ENCODE peak calls at places on chromosomes 12 and 14, in four cellular contexts. R, I, N and O are unnamed samples. For H3K27me3, the result is how much of the 10 kb centered on the place peaks cover.

GRCh38 chr12:69476276-69477017 is 6.3 kb downstream of the FRS2 start:
- DNase-seq in N (no peak), I (peak), R (no peak), O (no peak)

GRCh38 chr14:104510794-104511611 is 68.6 kb upstream of the C14orf180 start:
- DNase-seq in N (no peak), R (no peak), I (no peak), O (no peak)

GRCh38 chr12:101670007-101670671 is 27.3 kb upstream of the CHPT1 start:
- DNase-seq in R (peak), I (peak), N (no peak), O (peak)

GRCh38 chr14:77838756-77839565 is 39.1 kb downstream of the ADCK1 start:
- DNase-seq in N (no peak), I (no peak), R (no peak), O (no peak)

GRCh38 chr14:104979758-104980591 is 1.8 kb upstream of the AHNAK2 start:
- DNase-seq in I (peak), R (no peak), N (no peak), O (no peak)

GRCh38 chr12:132374821-132375445 is 45.5 kb upstream of the GALNT9 start:
- DNase-seq in I (no peak), N (no peak), R (no peak), O (no peak)

GRCh38 chr14:101226603-101227425 is 323.3 kb upstream of the RTL1 start:
- DNase-seq in N (no peak), I (no peak), R (peak), O (no peak)

GRCh38 chr12:51484119-51484518 is 59.5 kb downstream of the SLC4A8 start:
- DNase-seq in I (no peak), R (no peak), N (no peak), O (no peak)

GRCh38 chr12:127811988-127812387 is 455.0 kb upstream of the TMEM132C start:
- DNase-seq in I (peak), N (no peak), R (no peak), O (no peak)

GRCh38 chr12:89453121-89453520 is 71.5 kb downstream of the GALNT4 start:
- DNase-seq in R (no peak), I (no peak), N (no peak), O (no peak)

GRCh38 chr12:57381693-57382220 is 49.1 kb downstream of the R3HDM2 start:
- DNase-seq in I (no peak), N (no peak), R (no peak), O (no peak)

GRCh38 chr12:132432721-132433577 is 57.0 kb upstream of the FBRSL1 start:
- DNase-seq in I (peak), R (no peak), N (no peak), O (no peak)

GRCh38 chr12:57498143-57498524 is 10.3 kb downstream of the MARS1 start:
- DNase-seq in R (no peak), I (no peak), N (no peak), O (no peak)

GRCh38 chr14:32469388-32470160 is 140.5 kb downstream of the AKAP6 start:
- DNase-seq in R (no peak), N (no peak), I (peak), O (no peak)

GRCh38 chr14:31228533-31228932 is 20.9 kb upstream of the HECTD1 start:
- DNase-seq in R (no peak), N (no peak), I (peak), O (no peak)

GRCh38 chr12:89829434-89829975 is 120.9 kb upstream of the ATP2B1 start:
- DNase-seq in N (no peak), I (no peak), R (no peak), O (no peak)

GRCh38 chr12:94872007-94872653 is 131.4 kb downstream of the NDUFA12 start:
- DNase-seq in I (no peak), N (no peak), R (no peak), O (no peak)

GRCh38 chr14:104087505-104087904 is 2.0 kb downstream of the ASPG start:
- DNase-seq in R (no peak), N (no peak), I (no peak), O (no peak)

GRCh38 chr14:69693823-69694729 is 72.9 kb upstream of the SRSF5 start:
- DNase-seq in I (no peak), R (no peak), N (no peak), O (no peak)

GRCh38 chr12:78473136-78473535 is 391.4 kb upstream of the SYT1 start:
- DNase-seq in I (peak), R (no peak), N (no peak), O (no peak)

GRCh38 chr14:101108579-101109346 is 205.2 kb upstream of the RTL1 start:
- DNase-seq in I (no peak), R (peak), N (no peak), O (no peak)

GRCh38 chr14:77026930-77027537 is 1.5 kb downstream of the IRF2BPL start:
- DNase-seq in R (no peak), N (peak), I (peak), O (peak)

GRCh38 chr14:63747836-63748235 is 20.0 kb upstream of the SGPP1 start:
- DNase-seq in R (no peak), I (no peak), N (no peak), O (no peak)

GRCh38 chr12:65252515-65252914 is 26.0 kb upstream of the MSRB3 start:
- DNase-seq in I (no peak), N (no peak), R (no peak), O (no peak)

GRCh38 chr14:64504310-64504896 is at the start of gene ZBTB1:
- DNase-seq in I (peak), R (peak), N (peak), O (peak)

GRCh38 chr14:101318271-101318670 is 243.0 kb upstream of the DIO3 start:
- DNase-seq in I (no peak), R (no peak), N (no peak), O (no peak)

GRCh38 chr14:65879218-65880009 is 466.9 kb downstream of the FUT8 start:
- DNase-seq in N (no peak), R (no peak), I (peak), O (no peak)

GRCh38 chr14:103445783-103446182 is 60.6 kb downstream of the MARK3 start:
- DNase-seq in N (no peak), I (no peak), R (no peak), O (no peak)

GRCh38 chr12:115322275-115322674 is 638.3 kb upstream of the TBX3 start:
- DNase-seq in I (peak), R (no peak), N (no peak), O (no peak)

GRCh38 chr14:102694530-102695171 is 82.6 kb upstream of the TRAF3 start:
- DNase-seq in I (peak), R (peak), N (peak), O (peak)

GRCh38 chr12:24560867-24561266 is 388.0 kb downstream of the BCAT1 start:
- DNase-seq in I (no peak), R (no peak), N (no peak), O (no peak)

GRCh38 chr12:11719678-11720099 is 70.2 kb downstream of the ETV6 start:
- DNase-seq in R (peak), I (peak), N (peak), O (no peak)

GRCh38 chr12:27277846-27278260 is 33.8 kb downstream of the STK38L start:
- DNase-seq in I (peak), N (no peak), R (no peak), O (no peak)

GRCh38 chr14:46574236-46574970 is 77.2 kb downstream of the RPL10L start:
- DNase-seq in R (no peak), I (peak), N (no peak), O (no peak)

GRCh38 chr12:28269851-28270250 is 79.6 kb downstream of the CCDC91 start:
- DNase-seq in R (no peak), I (no peak), N (no peak), O (no peak)

GRCh38 chr14:60893916-60894315 is 87.0 kb downstream of the TRMT5 start:
- DNase-seq in I (no peak), N (no peak), R (no peak), O (no peak)

GRCh38 chr12:67925077-67925476 is 64.2 kb upstream of the IFNG-AS1 start:
- DNase-seq in N (no peak), I (no peak), R (no peak), O (no peak)

GRCh38 chr14:59333668-59334067 is 131.5 kb downstream of the GPR135 start:
- DNase-seq in I (peak), R (no peak), N (no peak), O (no peak)

GRCh38 chr14:39175445-39176262 is 600 bp downstream of the PNN start:
- DNase-seq in N (no peak), R (no peak), I (peak), O (no peak)

DNA sequence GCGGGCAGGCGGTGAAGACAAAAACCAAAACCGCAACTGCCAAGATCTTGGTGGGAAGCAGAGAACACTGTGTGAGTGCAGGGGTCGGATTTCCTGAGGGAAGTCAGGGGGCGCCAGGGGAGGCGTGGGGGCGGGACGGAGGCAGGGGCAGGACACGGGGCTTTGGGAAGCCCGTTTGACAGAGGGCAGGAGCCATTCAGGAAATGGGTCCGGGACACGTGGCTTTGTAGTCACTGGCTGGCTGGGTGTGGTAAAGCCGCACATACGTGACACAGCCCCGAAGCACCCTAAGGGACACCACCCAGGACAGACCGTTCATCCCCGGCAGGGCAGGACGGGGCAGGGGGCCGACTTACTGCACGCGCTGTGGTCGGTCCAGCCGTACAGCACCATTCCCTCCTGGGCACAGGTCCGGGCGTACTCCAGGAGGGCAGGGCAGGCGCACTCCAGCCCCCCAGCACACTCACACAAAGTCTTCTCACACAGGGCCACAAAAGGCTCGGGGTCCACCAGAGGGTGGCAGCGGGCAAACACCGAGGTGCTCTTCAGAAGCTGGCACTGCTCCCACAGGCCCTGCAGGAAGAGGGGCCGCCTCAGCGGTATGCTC is 49.4 kb downstream of the VWF start:
- DNase-seq in R (peak), N (no peak), I (peak), O (no peak)
- H3K4me3 ChIP-seq in R (peak), N (peak), I (no peak), O (no peak)

DNA sequence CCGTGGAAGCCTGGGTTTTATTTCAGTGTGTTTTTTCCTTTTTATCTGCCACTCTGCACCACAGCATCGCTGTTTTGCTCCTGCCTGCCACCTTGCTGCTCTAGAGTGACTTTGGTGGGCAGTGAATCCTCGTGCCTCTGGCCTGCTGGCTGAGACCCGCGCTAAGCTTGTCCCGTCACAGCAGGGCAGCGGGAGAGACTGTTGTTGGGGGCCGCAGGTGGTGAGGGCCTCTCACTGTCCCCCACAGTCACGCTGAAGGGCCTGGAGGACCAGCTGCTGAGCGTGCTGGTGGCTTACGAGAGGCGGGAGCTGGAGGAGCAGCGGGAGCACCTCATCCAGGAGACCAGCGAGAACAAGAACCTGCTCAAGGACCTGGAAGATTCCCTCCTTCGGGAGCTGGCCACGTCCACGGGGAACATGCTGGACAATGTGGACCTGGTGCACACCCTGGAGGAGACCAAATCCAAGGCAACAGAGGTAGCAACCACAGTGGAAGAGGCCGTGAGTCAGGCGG is 55.2 kb downstream of the CCDC92 start:
- DNase-seq in N (no peak), I (no peak), R (no peak), O (no peak)
- H3K27me3 ChIP-seq in N (under half), I (under half), R (under half), O (under half)

GRCh38 chr12:29883558-29883957 is 99.8 kb upstream of the TMTC1 start:
- DNase-seq in N (no peak), R (no peak), I (no peak), O (no peak)
- H3K27ac ChIP-seq in N (no peak), R (no peak), I (no peak), O (no peak)

DNA sequence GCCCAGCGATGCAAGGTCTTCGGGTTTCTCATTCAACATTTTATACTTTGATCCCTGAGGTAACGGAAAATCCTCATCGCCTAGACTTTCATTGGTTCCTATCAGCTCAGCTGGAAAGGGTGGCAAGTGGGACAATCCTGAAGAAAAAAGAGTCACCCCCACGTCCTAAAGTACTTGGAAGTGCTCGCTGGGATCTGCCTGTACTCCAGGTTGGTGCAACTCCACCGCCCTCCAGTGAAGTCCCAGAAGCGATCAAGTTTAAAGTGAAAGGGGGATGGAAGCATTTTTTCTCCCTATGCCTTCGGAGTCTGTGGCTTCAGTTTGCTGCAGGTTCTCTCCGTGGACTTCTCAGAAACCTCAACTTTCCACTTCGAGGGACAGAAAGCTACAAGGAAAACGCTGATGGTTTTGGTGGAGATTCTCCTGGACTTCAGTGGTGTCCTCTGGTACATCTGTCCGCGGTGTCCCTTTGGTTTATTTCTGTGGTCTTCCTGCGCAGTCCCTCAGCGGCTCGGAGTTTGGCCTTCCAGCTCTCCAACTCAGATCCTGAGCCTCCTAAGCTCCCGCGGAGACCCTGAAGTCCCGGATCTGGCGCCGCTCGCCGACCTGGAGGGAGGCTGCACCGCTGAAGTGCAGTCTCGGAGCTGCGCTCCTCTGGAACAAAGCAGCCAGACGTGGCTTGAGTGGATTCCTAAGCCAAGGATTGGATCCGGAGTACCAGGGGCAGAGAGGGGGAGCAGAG is 1.7 kb upstream of the LRFN5 start:
- DNase-seq in N (no peak), R (no peak), I (peak), O (no peak)
- H3K4me3 ChIP-seq in N (peak), R (peak), I (peak), O (no peak)

GRCh38 chr12:45402288-45402687 is 186.4 kb downstream of the ANO6 start:
- DNase-seq in N (no peak), R (no peak), I (no peak), O (no peak)

GRCh38 chr12:45401008-45401407 is 185.1 kb downstream of the ANO6 start:
- DNase-seq in R (no peak), I (no peak), N (no peak), O (no peak)
- H3K27me3 ChIP-seq in R (under half), I (under half), N (under half), O (under half)

GRCh38 chr14:20412422-20412821 is 879 bp downstream of the TEP1 start:
- DNase-seq in N (no peak), R (no peak), I (peak), O (peak)

GRCh38 chr14:20415723-20416622 is 2.7 kb upstream of the TEP1 start:
- DNase-seq in I (peak), R (no peak), N (no peak), O (peak)

GRCh38 chr14:20417250-20418186 is 4.2 kb upstream of the TEP1 start:
- DNase-seq in N (no peak), I (no peak), R (no peak), O (no peak)

GRCh38 chr14:20412876-20413784 is at the start of gene TEP1:
- DNase-seq in N (peak), R (peak), I (peak), O (peak)

DNA sequence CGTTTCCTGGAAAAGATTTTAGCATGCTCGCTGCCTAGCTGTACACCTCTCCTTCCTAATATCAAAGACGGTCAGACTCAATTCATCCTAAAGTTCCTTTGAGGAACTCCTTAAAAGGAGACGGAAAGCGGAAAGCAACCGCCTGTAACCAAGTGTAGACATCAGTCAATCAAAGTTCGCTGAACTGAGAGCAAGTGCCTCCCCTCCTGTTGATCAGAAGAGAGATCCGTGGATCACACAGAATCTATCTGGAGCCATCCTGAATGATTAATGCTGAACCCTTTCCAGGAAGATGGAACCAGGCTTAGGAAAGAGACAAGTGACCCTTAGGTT is 450 bp upstream of the TEP1 start:
- DNase-seq in N (no peak), I (no peak), R (no peak), O (peak)
- H3K27ac ChIP-seq in N (peak), I (peak), R (peak), O (peak)

DNA sequence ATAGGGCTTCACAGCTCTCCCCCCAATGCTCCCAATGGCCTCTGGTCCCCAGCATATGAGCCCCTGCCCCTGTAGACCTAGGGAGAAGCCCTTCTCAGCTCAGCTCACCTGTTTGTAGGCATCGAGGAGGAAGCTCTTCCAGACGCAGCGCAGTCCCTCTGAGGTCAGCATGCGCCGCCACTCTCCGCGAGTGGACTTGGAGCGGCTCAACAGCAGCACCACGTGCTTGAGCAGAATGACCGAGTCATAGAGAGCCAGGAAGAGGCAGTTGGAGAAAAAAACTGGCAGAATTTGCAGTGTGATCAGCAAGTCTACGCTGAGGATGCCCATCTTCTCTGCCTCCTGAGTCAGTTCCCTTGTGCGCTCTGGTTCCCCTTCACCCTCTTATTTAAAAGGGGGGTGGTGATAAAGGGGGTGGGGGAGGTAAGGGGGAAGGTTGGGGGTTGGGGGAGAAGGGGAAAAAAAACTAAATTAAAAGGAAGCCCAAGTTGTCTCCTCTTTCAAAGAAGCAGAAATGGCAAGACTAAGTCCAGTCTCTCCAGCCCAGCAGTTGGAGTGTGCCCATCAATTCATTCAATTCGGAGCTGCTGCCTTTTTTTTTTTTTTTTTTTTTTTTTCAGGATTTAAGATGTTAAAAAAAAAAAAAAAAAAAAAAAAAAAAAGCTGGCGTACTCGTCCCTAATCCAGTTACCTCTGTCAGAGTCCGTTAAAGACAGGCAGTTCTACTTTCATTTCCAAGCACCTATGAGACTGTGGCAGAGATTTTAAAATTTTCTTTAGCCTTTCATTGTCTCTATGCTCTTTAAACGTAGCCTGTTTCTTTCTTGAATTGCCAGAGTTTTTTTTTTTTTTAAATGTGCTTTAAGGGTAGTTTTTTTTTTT is at the start of gene DIO2:
- DNase-seq in I (peak), N (no peak), R (no peak), O (no peak)
- H3K4me3 ChIP-seq in I (no peak), N (no peak), R (peak), O (no peak)

DNA sequence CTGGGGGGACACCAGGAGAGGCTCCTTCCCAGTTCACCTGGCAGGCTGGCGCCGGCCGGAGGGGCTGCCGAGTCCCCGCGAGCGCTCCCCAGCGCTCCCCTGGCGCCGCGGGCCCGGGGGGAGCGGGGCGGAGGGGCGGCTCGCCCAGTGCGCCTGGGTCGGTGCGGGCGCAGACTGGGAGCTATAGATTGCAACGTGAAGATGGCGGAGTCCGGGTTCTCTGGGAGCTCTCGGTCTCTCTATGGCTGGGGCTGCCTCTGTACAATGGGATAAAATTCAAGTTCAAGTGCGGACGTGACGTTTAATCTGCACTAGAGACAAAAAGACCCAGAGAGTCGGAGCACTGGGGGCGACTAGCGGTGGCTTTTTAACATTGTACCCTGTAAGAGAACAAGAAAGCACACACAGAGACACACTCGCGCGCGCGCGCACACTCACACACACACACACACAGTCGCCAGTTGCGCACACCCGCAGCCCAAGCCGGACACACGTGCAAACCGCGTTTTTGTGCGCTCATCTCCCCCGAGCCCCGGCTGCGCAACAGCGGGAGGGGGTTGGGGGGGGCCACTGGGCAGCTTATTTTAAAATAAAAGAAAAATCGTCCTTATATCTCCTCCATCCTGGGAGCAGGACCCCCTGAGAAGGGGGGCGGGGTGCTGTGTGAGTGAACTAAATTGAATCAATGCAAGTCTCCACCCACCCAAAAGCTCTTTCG is at the start of gene BCL11B:
- DNase-seq in I (peak), N (peak), R (no peak), O (peak)
- H3K27me3 ChIP-seq in I (half or more), N (under half), R (under half), O (under half)